ENCODE peak calls at places on chromosomes 6 and 20, in four cellular contexts. One of them, this sample, is unnamed.

GRCh38 chr6:138211048-138211581 is 7.2 kb downstream of the PBOV1 start:
- DNase-seq in A549: peak; percentile 3
- DNase-seq in K562: no peak
- DNase-seq in HepG2: no peak
- DNase-seq in this sample: no peak

GRCh38 chr6:144624246-144624645 is 339.1 kb downstream of the UTRN start:
- DNase-seq in A549: no peak
- DNase-seq in K562: no peak
- DNase-seq in HepG2: no peak
- DNase-seq in this sample: no peak

GRCh38 chr6:125793280-125793679 is 2.5 kb downstream of the NCOA7 start:
- DNase-seq in A549: no peak
- DNase-seq in K562: no peak
- DNase-seq in HepG2: no peak
- DNase-seq in this sample: no peak

GRCh38 chr6:56490994-56491393 is 151.7 kb downstream of the DST start:
- DNase-seq in A549: no peak
- DNase-seq in K562: no peak
- DNase-seq in HepG2: no peak
- DNase-seq in this sample: no peak

GRCh38 chr6:108113557-108114519 is 39.3 kb upstream of the OSTM1 start:
- DNase-seq in A549: peak; percentile 34
- DNase-seq in K562: peak; percentile 60
- DNase-seq in HepG2: peak; percentile 41
- DNase-seq in this sample: peak; percentile 67

GRCh38 chr20:23257106-23257761 is 93.4 kb upstream of the NXT1 start:
- DNase-seq in A549: no peak
- DNase-seq in K562: no peak
- DNase-seq in HepG2: no peak
- DNase-seq in this sample: no peak

GRCh38 chr20:34570859-34571306 is 12.4 kb downstream of the MAP1LC3A start:
- DNase-seq in A549: no peak
- DNase-seq in K562: no peak
- DNase-seq in HepG2: no peak
- DNase-seq in this sample: no peak

GRCh38 chr20:13028001-13028400 is 19.2 kb downstream of the SPTLC3 start:
- DNase-seq in A549: no peak
- DNase-seq in K562: no peak
- DNase-seq in HepG2: no peak
- DNase-seq in this sample: no peak

GRCh38 chr6:111580826-111581505 is 24.7 kb downstream of the TRAF3IP2 start:
- DNase-seq in A549: no peak
- DNase-seq in K562: no peak
- DNase-seq in HepG2: no peak
- DNase-seq in this sample: peak; percentile 34

GRCh38 chr6:148550569-148550968 is 196.3 kb upstream of the UST start:
- DNase-seq in A549: no peak
- DNase-seq in K562: no peak
- DNase-seq in HepG2: peak; percentile 32
- DNase-seq in this sample: no peak

GRCh38 chr20:63347950-63348827 is 13.0 kb downstream of the CHRNA4 start:
- DNase-seq in A549: no peak
- DNase-seq in K562: no peak
- DNase-seq in HepG2: no peak
- DNase-seq in this sample: no peak

GRCh38 chr6:32945106-32945761 is 4.4 kb upstream of the HLA-DMB start:
- DNase-seq in A549: no peak
- DNase-seq in K562: no peak
- DNase-seq in HepG2: no peak
- DNase-seq in this sample: no peak

GRCh38 chr20:57283867-57284266 is 17.4 kb upstream of the BMP7 start:
- DNase-seq in A549: no peak
- DNase-seq in K562: no peak
- DNase-seq in HepG2: no peak
- DNase-seq in this sample: no peak

GRCh38 chr20:31430568-31431095 is 9.8 kb upstream of the DEFB123 start:
- DNase-seq in A549: no peak
- DNase-seq in K562: no peak
- DNase-seq in HepG2: no peak
- DNase-seq in this sample: no peak

GRCh38 chr6:34357937-34358336 is 34.5 kb downstream of the NUDT3 start:
- DNase-seq in A549: no peak
- DNase-seq in K562: no peak
- DNase-seq in HepG2: no peak
- DNase-seq in this sample: no peak

GRCh38 chr6:43478008-43478372 is 620 bp downstream of the TJAP1 start:
- DNase-seq in A549: no peak
- DNase-seq in K562: no peak
- DNase-seq in HepG2: no peak
- DNase-seq in this sample: no peak

GRCh38 chr6:90646936-90647335 is 60.1 kb upstream of the MAP3K7 start:
- DNase-seq in A549: no peak
- DNase-seq in K562: no peak
- DNase-seq in HepG2: no peak
- DNase-seq in this sample: no peak

GRCh38 chr6:65199121-65199520 is 507.9 kb downstream of the EYS start:
- DNase-seq in A549: no peak
- DNase-seq in K562: no peak
- DNase-seq in HepG2: no peak
- DNase-seq in this sample: no peak

GRCh38 chr6:29376003-29376402 is 912 bp upstream of the OR12D3 start:
- DNase-seq in A549: peak; percentile 4
- DNase-seq in K562: no peak
- DNase-seq in HepG2: peak; percentile 4
- DNase-seq in this sample: no peak

GRCh38 chr6:138498575-138499302 is 555 bp downstream of the NHSL1 start:
- DNase-seq in A549: no peak
- DNase-seq in K562: no peak
- DNase-seq in HepG2: peak; percentile 68
- DNase-seq in this sample: no peak

GRCh38 chr20:62370115-62370806 is 3.1 kb upstream of the LAMA5 start:
- DNase-seq in A549: peak; percentile 71
- DNase-seq in K562: peak; percentile 48
- DNase-seq in HepG2: no peak
- DNase-seq in this sample: no peak

GRCh38 chr6:98016565-98016964 is 733.5 kb upstream of the MMS22L start:
- DNase-seq in A549: no peak
- DNase-seq in K562: no peak
- DNase-seq in HepG2: no peak
- DNase-seq in this sample: no peak

GRCh38 chr6:125918681-125919566 is 37.6 kb upstream of the HINT3 start:
- DNase-seq in A549: peak; percentile 92
- DNase-seq in K562: no peak
- DNase-seq in HepG2: peak; percentile 97
- DNase-seq in this sample: no peak

GRCh38 chr6:72616406-72617015 is 5.4 kb upstream of the KCNQ5 start:
- DNase-seq in A549: peak; percentile 31
- DNase-seq in K562: no peak
- DNase-seq in HepG2: peak; percentile 6
- DNase-seq in this sample: no peak

GRCh38 chr20:21505161-21505809 is 8.6 kb downstream of the NKX2-2 start:
- DNase-seq in A549: peak; percentile 70
- DNase-seq in K562: peak; percentile 64
- DNase-seq in HepG2: peak; percentile 55
- DNase-seq in this sample: peak; percentile 94

GRCh38 chr6:137638926-137639706 is 144.9 kb upstream of the OLIG3 start:
- DNase-seq in A549: no peak
- DNase-seq in K562: no peak
- DNase-seq in HepG2: no peak
- DNase-seq in this sample: no peak

GRCh38 chr20:45828589-45828988 is 1.5 kb upstream of the TNNC2 start:
- DNase-seq in A549: no peak
- DNase-seq in K562: no peak
- DNase-seq in HepG2: no peak
- DNase-seq in this sample: no peak

GRCh38 chr6:26249959-26250805 is 114.8 kb upstream of the BTN3A2 start:
- DNase-seq in A549: peak; percentile 82
- DNase-seq in K562: peak; percentile 46
- DNase-seq in HepG2: peak; percentile 58
- DNase-seq in this sample: peak; percentile 74

GRCh38 chr6:157143171-157143884 is 180.0 kb downstream of the TMEM242 start:
- DNase-seq in A549: no peak
- DNase-seq in K562: no peak
- DNase-seq in HepG2: no peak
- DNase-seq in this sample: no peak

DNA sequence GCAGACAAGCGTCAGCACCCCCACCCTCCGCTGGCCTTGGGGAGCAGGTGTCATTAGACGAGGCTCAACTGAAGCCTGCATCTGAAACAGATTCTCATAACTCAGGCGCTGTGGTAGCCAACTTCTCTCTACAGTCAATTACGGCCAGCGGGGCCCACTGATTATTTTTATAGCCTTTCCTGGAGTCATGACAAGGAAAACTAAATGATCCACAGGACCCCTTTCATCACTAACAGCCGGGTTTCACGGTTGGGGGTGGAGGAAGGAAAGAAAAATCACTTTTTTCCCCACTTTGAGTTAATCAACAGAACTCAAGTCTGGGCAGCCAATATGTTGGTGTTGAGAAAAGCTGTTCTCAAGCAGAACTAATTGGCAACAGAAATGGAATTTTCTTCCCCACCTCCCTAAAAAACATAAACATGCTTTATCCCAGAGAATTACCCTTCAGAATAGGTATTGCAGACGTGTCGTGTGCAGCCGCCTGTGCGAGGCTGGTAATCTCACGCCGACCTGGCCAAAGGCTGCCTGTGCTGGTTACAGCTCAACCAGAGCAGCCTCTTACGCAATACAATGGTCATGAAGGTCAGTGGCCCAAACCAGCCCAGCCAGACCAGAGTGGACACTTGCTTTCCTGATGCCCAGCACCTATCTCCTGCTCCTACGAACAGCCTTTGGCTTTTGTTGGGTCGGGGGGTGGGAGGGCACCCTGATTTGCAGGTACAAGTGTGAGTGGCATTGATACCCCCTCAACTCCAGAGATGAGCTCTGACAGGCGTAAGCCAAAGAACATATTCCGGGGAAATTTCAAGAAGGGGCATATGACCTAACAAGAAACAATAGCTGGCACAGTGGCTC is 11.0 kb downstream of the RIPOR3 start:
- DNase-seq in A549: no peak
- DNase-seq in K562: no peak
- DNase-seq in HepG2: peak; percentile 90
- DNase-seq in this sample: no peak
- TF ChIP-seq NR3C1 in A549: no peak
- TF ChIP-seq NR3C1 in K562: no peak
- TF ChIP-seq NR3C1 in HepG2: no peak
- TF ChIP-seq NR3C1 in this sample: no peak

GRCh38 chr20:16397053-16397452 is 176.2 kb downstream of the KIF16B start:
- DNase-seq in A549: no peak
- DNase-seq in K562: no peak
- DNase-seq in HepG2: no peak
- DNase-seq in this sample: no peak
- TF ChIP-seq NR3C1 in A549: no peak
- TF ChIP-seq NR3C1 in K562: no peak
- TF ChIP-seq NR3C1 in HepG2: no peak
- TF ChIP-seq NR3C1 in this sample: no peak

GRCh38 chr20:43726811-43727338 is at the start of gene GTSF1L:
- DNase-seq in A549: no peak
- DNase-seq in K562: no peak
- DNase-seq in HepG2: no peak
- DNase-seq in this sample: no peak
- TF ChIP-seq NR3C1 in A549: no peak
- TF ChIP-seq NR3C1 in K562: no peak
- TF ChIP-seq NR3C1 in HepG2: no peak
- TF ChIP-seq NR3C1 in this sample: no peak

GRCh38 chr6:145924600-145924999 is 39.6 kb downstream of the SHPRH start:
- DNase-seq in A549: no peak
- DNase-seq in K562: no peak
- DNase-seq in HepG2: no peak
- DNase-seq in this sample: no peak

DNA sequence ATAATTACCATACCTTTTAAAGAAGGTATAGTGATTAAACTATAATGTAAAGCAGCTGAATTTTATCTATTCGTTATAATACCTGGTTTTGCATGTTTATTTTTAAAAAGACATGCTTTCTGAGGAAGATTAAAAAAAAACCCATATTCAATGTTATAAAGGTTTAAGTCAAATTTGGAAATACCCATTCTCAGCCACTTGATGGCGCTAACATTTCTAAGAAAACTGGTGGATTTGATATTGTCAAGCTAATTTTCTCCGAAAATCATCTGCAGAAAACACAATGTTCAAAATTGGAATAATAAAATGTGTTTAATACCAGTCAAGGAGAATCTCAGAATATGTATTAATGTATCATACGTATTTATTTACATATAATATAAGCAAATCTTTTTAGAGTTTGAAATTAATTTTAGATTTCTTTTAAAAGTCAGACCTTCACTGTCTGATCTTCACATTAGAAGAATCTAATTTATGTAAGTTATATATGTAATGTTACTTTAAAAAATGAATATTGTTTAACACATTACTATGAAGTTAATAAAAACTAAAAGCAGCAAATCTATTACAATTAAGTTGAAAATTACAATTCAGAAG is 35.0 kb downstream of the SHPRH start:
- DNase-seq in A549: peak; percentile 47
- DNase-seq in K562: peak; percentile 26
- DNase-seq in HepG2: peak; percentile 49
- DNase-seq in this sample: no peak
- TF ChIP-seq NR3C1 in A549: no peak
- TF ChIP-seq NR3C1 in K562: no peak
- TF ChIP-seq NR3C1 in HepG2: no peak
- TF ChIP-seq NR3C1 in this sample: no peak

GRCh38 chr6:5529015-5529414 is 267.7 kb downstream of the FARS2 start:
- DNase-seq in A549: no peak
- DNase-seq in K562: no peak
- DNase-seq in HepG2: no peak
- DNase-seq in this sample: no peak

GRCh38 chr6:5531853-5532375 is 270.6 kb downstream of the FARS2 start:
- DNase-seq in A549: no peak
- DNase-seq in K562: no peak
- DNase-seq in HepG2: no peak
- DNase-seq in this sample: no peak

GRCh38 chr6:5525209-5525608 is 263.9 kb downstream of the FARS2 start:
- DNase-seq in A549: no peak
- DNase-seq in K562: no peak
- DNase-seq in HepG2: no peak
- DNase-seq in this sample: no peak

GRCh38 chr6:5532941-5533340 is 271.6 kb downstream of the FARS2 start:
- DNase-seq in A549: no peak
- DNase-seq in K562: no peak
- DNase-seq in HepG2: no peak
- DNase-seq in this sample: no peak

DNA sequence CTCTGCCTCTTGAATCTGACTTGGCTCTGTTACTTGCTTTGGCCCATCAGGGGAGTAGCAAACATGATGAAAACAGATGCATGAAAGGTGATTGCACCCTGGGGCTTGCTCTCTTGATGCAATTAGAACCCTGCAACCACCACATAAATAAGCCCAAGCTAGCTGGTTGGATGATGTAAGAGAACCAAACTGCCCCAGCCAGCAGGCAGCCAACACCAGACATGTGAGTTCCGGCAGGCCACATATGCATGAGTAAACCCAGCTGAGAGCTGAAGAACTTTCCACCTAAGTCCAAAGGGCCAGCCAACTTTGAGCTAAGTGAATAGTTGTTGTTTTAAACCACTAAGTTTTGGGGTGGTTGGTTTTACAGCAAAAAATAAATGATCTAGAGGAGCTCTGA is 268.4 kb downstream of the FARS2 start:
- DNase-seq in A549: no peak
- DNase-seq in K562: no peak
- DNase-seq in HepG2: no peak
- DNase-seq in this sample: no peak
- TF ChIP-seq NR3C1 in A549: no peak
- TF ChIP-seq NR3C1 in K562: no peak
- TF ChIP-seq NR3C1 in HepG2: no peak
- TF ChIP-seq NR3C1 in this sample: no peak

GRCh38 chr20:44056010-44056698 is 130.8 kb downstream of the JPH2 start:
- DNase-seq in A549: peak; percentile 36
- DNase-seq in K562: no peak
- DNase-seq in HepG2: peak; percentile 61
- DNase-seq in this sample: peak; percentile 70
- TF ChIP-seq NR3C1 in A549: no peak
- TF ChIP-seq NR3C1 in K562: no peak
- TF ChIP-seq NR3C1 in HepG2: no peak
- TF ChIP-seq NR3C1 in this sample: no peak